ENCODE peak calls at places on chromosome X, in four cellular contexts. Z, N, I and S are unnamed samples.

GRCh38 chrX:48616575-48616974 is 19.3 kb downstream of the WDR13 start:
- DNase-seq in Z (no peak), N (no peak), I (no peak), S (no peak)

GRCh38 chrX:128891554-128891953 is 631.7 kb downstream of the SMARCA1 start:
- DNase-seq in Z (no peak), N (no peak), I (no peak), S (no peak)

GRCh38 chrX:7170903-7171302 is 22.9 kb upstream of the PUDP start:
- DNase-seq in Z (peak), N (peak), I (peak), S (no peak)

GRCh38 chrX:22095306-22095705 is 63.2 kb downstream of the PHEX start:
- DNase-seq in Z (no peak), N (no peak), I (no peak), S (no peak)

GRCh38 chrX:75278991-75279390 is 5.1 kb downstream of the UPRT start:
- DNase-seq in Z (no peak), N (no peak), I (no peak), S (no peak)

GRCh38 chrX:151873096-151873495 is 39.6 kb upstream of the MAGEA4 start:
- DNase-seq in Z (no peak), N (no peak), I (no peak), S (no peak)

GRCh38 chrX:46630141-46630540 is 56.6 kb downstream of the CHST7 start:
- DNase-seq in Z (no peak), N (no peak), I (no peak), S (no peak)

GRCh38 chrX:16436348-16437188 is 213.4 kb upstream of the S100G start:
- DNase-seq in Z (peak), N (peak), I (peak), S (peak)

GRCh38 chrX:32673193-32673592 is 538.2 kb downstream of the DMD start:
- DNase-seq in Z (peak), N (no peak), I (no peak), S (no peak)

GRCh38 chrX:39492495-39493162 is 605.1 kb downstream of the BCOR start:
- DNase-seq in Z (no peak), N (no peak), I (no peak), S (no peak)

GRCh38 chrX:47879447-47879846 is 42.7 kb downstream of the ZNF81 start:
- DNase-seq in Z (no peak), N (no peak), I (no peak), S (no peak)

DNA sequence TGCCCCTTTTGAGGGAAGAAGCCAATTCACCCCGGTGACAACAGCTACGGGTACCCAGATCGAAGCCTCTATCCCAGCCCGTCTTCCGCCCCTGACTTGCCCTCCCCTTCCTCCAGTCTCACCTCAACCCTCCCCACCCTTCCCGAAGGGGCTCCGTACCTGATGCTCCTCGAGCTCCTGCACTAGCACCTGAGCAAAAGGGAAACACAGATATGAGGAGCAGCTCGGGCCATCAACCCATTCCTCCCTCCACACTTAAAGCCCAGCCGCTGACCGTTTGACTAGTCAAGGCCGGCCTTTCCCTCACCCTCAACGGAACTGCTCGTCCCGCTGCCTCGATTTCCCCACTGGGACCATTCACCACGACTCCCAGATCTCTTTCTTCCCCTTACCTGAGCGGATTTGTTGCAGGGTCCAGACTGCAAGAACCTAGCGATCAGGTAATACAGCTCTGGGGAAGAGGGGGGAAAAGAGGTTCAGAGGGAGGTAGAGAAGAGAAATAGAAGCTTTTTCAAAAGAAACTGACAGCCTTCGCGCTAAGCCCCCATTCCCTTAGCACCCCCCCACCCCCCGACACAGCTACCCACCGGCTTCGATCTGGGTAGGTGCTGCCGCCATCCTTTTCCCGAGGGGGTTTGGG is 703 bp downstream of the BRWD3 start:
- DNase-seq in Z (no peak), N (peak), I (peak), S (peak)
- TF ChIP-seq RNF2 in Z (no peak), N (no peak), I (no peak), S (no peak)

GRCh38 chrX:120568047-120568446 is 7.3 kb upstream of the CUL4B start:
- DNase-seq in Z (no peak), N (peak), I (no peak), S (no peak)
- TF ChIP-seq CTCF in Z (no peak), N (no peak), I (no peak), S (no peak)

DNA sequence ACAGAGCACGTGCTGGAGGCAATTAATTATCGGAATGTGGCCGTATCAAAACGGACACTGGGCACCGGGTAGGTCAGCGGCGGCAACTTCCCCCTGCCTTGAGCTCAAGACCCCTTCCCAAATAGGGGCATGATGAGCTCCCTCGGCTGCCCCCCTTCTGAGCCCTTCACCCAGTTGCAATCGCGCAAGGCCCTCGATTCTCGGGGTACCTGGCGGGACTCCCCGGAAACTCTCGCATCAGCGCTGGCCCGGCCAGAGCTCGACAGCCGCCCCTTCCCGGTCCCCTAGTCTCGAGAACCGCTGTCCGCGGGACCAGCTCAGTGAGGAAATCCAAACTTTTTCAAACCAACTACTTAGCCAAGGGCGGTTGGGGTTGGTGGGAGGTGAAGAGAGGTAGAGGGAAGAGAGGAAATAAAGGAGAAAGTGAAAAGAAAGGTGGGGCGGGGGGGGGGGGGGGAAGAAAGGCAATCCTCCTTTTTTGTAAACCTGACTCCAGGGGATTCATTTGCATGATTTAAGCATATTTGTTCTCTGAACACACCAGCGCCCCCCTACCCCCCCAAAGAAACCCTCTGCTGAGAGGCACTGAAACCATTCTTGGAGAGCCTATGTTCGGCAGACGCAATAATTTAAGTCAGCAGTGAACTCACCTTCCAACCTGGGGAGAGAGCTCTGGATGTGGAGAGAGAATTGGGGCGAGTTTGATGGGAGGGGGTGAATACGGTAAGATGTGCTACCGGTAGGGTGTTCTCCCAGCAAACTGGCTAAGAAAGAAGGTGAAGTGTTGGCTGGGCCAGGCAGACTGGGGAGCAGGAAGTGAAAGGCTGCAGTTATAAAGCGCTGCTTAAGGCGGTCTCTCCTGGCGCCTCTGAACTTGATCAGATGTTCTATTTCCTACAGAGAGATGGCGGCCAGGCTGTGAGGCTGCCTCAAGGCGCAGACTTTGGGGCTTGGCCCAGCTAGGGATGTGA is 2.0 kb upstream of the ZIC3 start:
- DNase-seq in Z (no peak), N (no peak), I (peak), S (no peak)
- TF ChIP-seq RNF2 in Z (no peak), N (no peak), I (no peak), S (no peak)

GRCh38 chrX:109889289-109890006 is 113.5 kb upstream of the TMEM164 start:
- DNase-seq in Z (peak), N (peak), I (no peak), S (no peak)
- TF ChIP-seq CTCF in Z (peak), N (peak), I (no peak), S (peak)

GRCh38 chrX:124249345-124249744 is 83.1 kb upstream of the TEX13D start:
- DNase-seq in Z (no peak), N (no peak), I (no peak), S (no peak)
- TF ChIP-seq RNF2 in Z (no peak), N (no peak), I (no peak), S (no peak)

DNA sequence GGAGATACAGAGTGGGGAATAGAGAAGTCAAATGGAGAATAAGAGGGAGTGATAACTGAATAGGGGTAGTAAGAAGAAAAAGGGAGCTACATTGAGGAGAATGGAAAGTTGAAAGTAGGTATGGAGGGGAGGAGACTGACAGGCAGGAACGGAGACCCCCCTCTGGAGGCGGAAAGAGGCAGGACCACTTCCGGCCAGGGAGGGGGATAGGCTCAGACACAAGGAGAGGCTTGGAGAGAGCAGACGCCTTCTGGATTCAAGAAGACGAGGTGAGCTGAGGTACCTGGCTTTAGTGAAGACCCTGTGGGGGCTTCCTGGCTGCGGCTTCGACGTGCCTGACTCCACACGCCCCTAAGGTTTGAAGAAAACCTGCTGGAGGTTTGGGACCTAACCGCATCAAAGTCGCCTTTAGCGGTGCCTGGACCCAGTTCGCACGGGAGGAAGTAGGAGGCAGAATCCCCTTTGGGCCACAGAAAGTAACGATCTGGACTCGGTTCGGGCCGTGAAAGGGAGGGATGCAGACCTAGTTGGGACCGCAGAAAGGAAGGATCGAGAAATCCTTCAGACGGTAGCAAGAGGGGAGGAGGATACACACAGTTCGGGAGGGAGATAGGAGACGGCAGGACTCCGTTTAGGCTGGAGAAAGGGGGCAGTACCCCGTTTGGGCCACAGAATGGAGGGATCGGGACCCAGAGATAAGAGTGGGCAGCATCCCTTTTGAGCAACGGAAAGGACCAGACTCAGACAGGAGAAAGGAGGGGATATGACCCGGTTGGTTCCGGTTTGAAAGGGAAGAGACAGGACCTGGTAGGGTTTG is at the start of gene TRO:
- DNase-seq in Z (no peak), N (no peak), I (peak), S (no peak)
- TF ChIP-seq CTCF in Z (peak), N (no peak), I (peak), S (no peak)

DNA sequence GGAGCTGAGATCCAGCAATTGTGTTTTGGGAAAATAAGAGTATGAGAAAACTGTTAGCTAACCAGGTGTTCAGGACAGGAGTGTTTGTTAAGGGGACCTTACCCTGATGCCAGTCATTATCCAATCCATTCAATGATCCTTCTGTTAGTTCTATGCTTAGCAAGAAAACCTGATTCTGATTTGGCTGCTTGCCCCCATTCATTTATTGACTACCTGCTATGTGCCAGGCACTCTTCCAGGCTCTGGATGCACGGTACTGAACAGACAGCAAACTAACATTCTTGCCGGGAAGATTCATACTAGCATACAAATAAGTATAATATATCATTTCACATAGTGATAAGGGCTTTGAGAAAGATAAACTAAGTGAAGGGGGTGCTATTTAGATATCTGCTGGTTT is 1.0 kb upstream of the MECP2 start:
- DNase-seq in Z (no peak), N (no peak), I (no peak), S (no peak)
- TF ChIP-seq RNF2 in Z (no peak), N (no peak), I (no peak), S (no peak)

GRCh38 chrX:118499295-118499694 is 3.7 kb downstream of the DOCK11 start:
- DNase-seq in Z (no peak), N (no peak), I (peak), S (no peak)
- TF ChIP-seq CTCF in Z (no peak), N (no peak), I (peak), S (no peak)

GRCh38 chrX:24466025-24466424 is 939 bp downstream of the PDK3 start:
- DNase-seq in Z (no peak), N (no peak), I (no peak), S (no peak)
- TF ChIP-seq RNF2 in Z (no peak), N (no peak), I (no peak), S (no peak)